ENCODE peak calls at places on chromosomes 6 and 20, in seven cellular contexts. H is H1, C is A673, Y is neural progenitor cell, A is cardiac muscle cell, I is HCT116, K is mammary epithelial cell. V is an unnamed sample.

GRCh38 chr6:150334790-150335783 is 33.7 kb upstream of the IYD start:
- DNase-seq in H (no peak), C (peak; percentile 73), Y (peak; percentile 59), A (peak; percentile 87), I (peak; percentile 80), K (peak; percentile 67), V (no peak)

GRCh38 chr20:49938173-49939163 is 2.3 kb downstream of the RNF114 start:
- DNase-seq in H (no peak), C (peak; percentile 48), Y (no peak), A (peak; percentile 87), I (no peak), K (peak; percentile 55), V (peak; percentile 47)

GRCh38 chr6:24228681-24229255 is 102.8 kb downstream of the NRSN1 start:
- DNase-seq in H (no peak), C (peak; percentile 9), Y (no peak), A (peak; percentile 75), I (no peak), K (peak; percentile 8), V (no peak)

GRCh38 chr6:144064831-144065668 is 30.3 kb downstream of the SF3B5 start:
- DNase-seq in H (no peak), C (peak; percentile 8), Y (peak; percentile 56), A (no peak), I (no peak), K (no peak), V (no peak)

GRCh38 chr20:50277460-50278376 is 87.1 kb downstream of the CEBPB start:
- DNase-seq in H (no peak), C (no peak), Y (no peak), A (no peak), I (no peak), K (no peak), V (no peak)

GRCh38 chr6:92376711-92377110 is 1042.6 kb downstream of the EPHA7 start:
- DNase-seq in H (no peak), C (peak; percentile 46), Y (no peak), A (peak; percentile 1), I (no peak), K (no peak), V (no peak)

GRCh38 chr6:11845664-11846577 is 67.3 kb upstream of the ADTRP start:
- DNase-seq in H (no peak), C (no peak), Y (no peak), A (no peak), I (no peak), K (peak; percentile 65), V (no peak)

GRCh38 chr20:61185181-61185580 is 66.9 kb upstream of the CDH4 start:
- DNase-seq in H (no peak), C (no peak), Y (no peak), A (no peak), I (no peak), K (peak; percentile 43), V (no peak)

GRCh38 chr6:118598324-118598723 is 50.2 kb downstream of the PLN start:
- DNase-seq in H (no peak), C (no peak), Y (no peak), A (no peak), I (no peak), K (no peak), V (no peak)

GRCh38 chr6:100889351-100889750 is 8.2 kb upstream of the ASCC3 start:
- DNase-seq in H (no peak), C (no peak), Y (no peak), A (no peak), I (no peak), K (no peak), V (no peak)

GRCh38 chr6:139156102-139156501 is 21.2 kb downstream of the HECA start:
- DNase-seq in H (no peak), C (no peak), Y (no peak), A (no peak), I (no peak), K (no peak), V (no peak)

GRCh38 chr6:135521431-135521830 is 23.9 kb upstream of the AHI1 start:
- DNase-seq in H (no peak), C (no peak), Y (no peak), A (no peak), I (no peak), K (no peak), V (no peak)

GRCh38 chr6:27544612-27545260 is 71.8 kb upstream of the ZNF184 start:
- DNase-seq in H (no peak), C (no peak), Y (peak; percentile 63), A (no peak), I (no peak), K (no peak), V (no peak)

GRCh38 chr20:17841751-17842191 is 126.8 kb downstream of the SNX5 start:
- DNase-seq in H (no peak), C (no peak), Y (no peak), A (peak; percentile 73), I (no peak), K (no peak), V (no peak)

GRCh38 chr6:107217248-107217647 is 101.9 kb upstream of the BEND3 start:
- DNase-seq in H (no peak), C (no peak), Y (no peak), A (no peak), I (no peak), K (no peak), V (no peak)

GRCh38 chr6:45930419-45931059 is 85.1 kb downstream of the CLIC5 start:
- DNase-seq in H (no peak), C (peak; percentile 68), Y (peak; percentile 72), A (peak; percentile 81), I (peak; percentile 54), K (peak; percentile 32), V (peak; percentile 71)

GRCh38 chr6:69022991-69023390 is 387.9 kb downstream of the ADGRB3 start:
- DNase-seq in H (no peak), C (no peak), Y (no peak), A (no peak), I (no peak), K (peak; percentile 2), V (no peak)

GRCh38 chr6:1390071-1390804 is 862 bp downstream of the FOXF2 start:
- DNase-seq in H (no peak), C (peak; percentile 49), Y (peak; percentile 76), A (peak; percentile 68), I (no peak), K (peak; percentile 34), V (no peak)

GRCh38 chr6:142617158-142617557 is 315.4 kb downstream of the ADGRG6 start:
- DNase-seq in H (no peak), C (no peak), Y (no peak), A (no peak), I (no peak), K (no peak), V (no peak)

GRCh38 chr6:170176621-170177382 is 114.1 kb downstream of the DLL1 start:
- DNase-seq in H (no peak), C (no peak), Y (no peak), A (no peak), I (no peak), K (no peak), V (no peak)

GRCh38 chr6:85547719-85548118 is 45.9 kb downstream of the SNX14 start:
- DNase-seq in H (no peak), C (no peak), Y (no peak), A (no peak), I (no peak), K (no peak), V (no peak)

GRCh38 chr6:79250107-79250514 is 15.6 kb upstream of the HMGN3 start:
- DNase-seq in H (no peak), C (peak; percentile 4), Y (peak; percentile 18), A (no peak), I (no peak), K (no peak), V (no peak)

GRCh38 chr20:35607003-35607735 is 8.5 kb upstream of the SPAG4 start:
- DNase-seq in H (no peak), C (no peak), Y (no peak), A (no peak), I (no peak), K (peak; percentile 63), V (peak; percentile 70)

GRCh38 chr20:38700926-38701325 is 23.4 kb upstream of the SLC32A1 start:
- DNase-seq in H (no peak), C (no peak), Y (no peak), A (no peak), I (no peak), K (no peak), V (no peak)
- H3K27me3 ChIP-seq in H (no peaks in the 10 kb centered on the region), C (peaks cover 65% of the 10 kb centered on the region), Y (peaks cover 37% of the 10 kb centered on the region), A (peaks cover 26% of the 10 kb centered on the region), I (peaks cover 77% of the 10 kb centered on the region), K (no peaks in the 10 kb centered on the region), V (no peaks in the 10 kb centered on the region)

DNA sequence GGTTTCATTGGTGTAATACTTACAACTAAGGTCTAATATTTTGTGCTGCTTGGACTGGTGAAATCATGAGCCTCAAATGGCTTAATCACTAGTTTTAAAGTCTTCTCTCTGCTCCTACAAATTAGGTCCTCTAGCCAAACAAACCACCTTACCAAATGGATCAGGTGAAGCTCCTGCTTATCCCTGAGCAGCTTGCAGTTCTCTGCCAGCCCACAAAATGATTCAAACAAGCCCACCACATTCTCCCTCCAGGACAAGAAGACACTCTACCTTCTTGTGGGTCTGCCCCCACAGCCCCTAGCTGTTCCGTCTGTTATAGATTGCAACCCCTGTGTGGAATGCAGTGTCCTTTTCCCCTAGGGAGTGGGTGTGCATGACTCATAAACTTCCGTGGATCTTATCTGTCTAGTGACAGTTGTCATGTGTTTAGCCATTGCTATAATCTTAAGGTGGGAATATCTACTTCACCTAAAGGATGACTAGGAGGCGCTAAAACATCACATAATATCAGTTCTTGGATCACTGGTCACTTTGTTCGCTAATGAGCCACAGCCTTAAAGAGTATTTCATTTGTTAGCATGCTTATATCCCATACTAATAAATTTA is 940.5 kb upstream of the MANEA start:
- DNase-seq in H (no peak), C (peak; percentile 77), Y (peak; percentile 60), A (no peak), I (peak; percentile 19), K (peak; percentile 32), V (no peak)
- TF ChIP-seq CTCF in H (no peak), C (peak; percentile 66), Y (peak; percentile 63), A (no peak), I (no peak), K (peak; percentile 50), V (no peak)

DNA sequence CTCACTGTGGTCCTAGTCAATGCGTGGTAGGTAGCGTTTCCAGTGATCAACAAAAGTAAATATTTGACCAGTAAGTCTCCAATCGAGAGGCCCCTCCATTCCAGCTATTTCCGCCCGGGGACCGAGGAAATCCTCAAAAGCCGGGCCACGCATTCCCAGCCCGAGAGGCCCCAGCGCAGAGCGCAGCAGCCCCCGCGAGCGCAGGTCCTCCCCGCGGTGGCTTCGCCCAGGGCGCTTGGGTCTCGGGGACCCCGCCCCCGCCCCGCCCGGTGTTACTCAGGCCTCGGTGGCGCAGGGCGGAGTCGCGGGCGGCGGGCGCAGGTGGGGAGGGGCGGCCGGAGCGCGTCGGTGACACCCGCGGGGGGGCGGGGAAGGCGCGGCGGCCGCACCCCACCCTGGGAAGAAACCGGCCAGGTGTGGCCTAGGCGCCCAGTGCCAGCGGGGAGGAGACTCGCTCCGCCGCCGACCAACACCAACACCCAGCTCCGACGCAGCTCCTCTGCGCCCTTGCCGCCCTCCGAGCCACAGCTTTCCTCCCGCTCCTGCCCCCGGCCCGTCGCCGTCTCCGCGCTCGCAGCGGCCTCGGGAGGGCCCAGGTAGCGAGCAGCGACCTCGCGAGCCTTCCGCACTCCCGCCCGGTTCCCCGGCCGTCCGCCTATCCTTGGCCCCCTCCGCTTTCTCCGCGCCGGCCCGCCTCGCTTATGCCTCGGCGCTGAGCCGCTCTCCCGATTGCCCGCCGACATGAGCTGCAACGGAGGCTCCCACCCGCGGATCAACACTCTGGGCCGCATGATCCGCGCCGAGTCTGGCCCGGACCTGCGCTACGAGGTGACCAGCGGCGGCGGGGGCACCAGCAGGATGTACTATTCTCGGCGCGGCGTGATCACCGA is at the start of gene DSP:
- DNase-seq in H (peak; percentile 25), C (peak; percentile 18), Y (peak; percentile 85), A (peak; percentile 8), I (peak; percentile 48), K (peak; percentile 93), V (peak; percentile 89)
- H3K27me3 ChIP-seq in H (no peaks in the 10 kb centered on the region), C (peaks cover 74% of the 10 kb centered on the region), Y (peaks cover 70% of the 10 kb centered on the region), A (no peaks in the 10 kb centered on the region), I (no peaks in the 10 kb centered on the region), K (no peaks in the 10 kb centered on the region), V (peaks cover 22% of the 10 kb centered on the region)

GRCh38 chr6:22447191-22447590 is 122.2 kb upstream of the HDGFL1 start:
- DNase-seq in H (no peak), C (no peak), Y (peak; percentile 31), A (no peak), I (no peak), K (no peak), V (no peak)
- TF ChIP-seq CTCF in H (no peak), C (no peak), Y (no peak), A (no peak), I (no peak), K (no peak), V (no peak)